ENCODE peak calls at places on chromosomes 3 and 15, in seven cellular contexts. One of them, this sample, is unnamed.

GRCh38 chr3:52099006-52099405 is 42.6 kb upstream of the DUSP7 start:
- DNase-seq in foreskin melanocyte: no peak
- DNase-seq in WTC11: no peak
- DNase-seq in SJSA1: no peak
- DNase-seq in dorsolateral prefrontal cortex: no peak
- DNase-seq in stimulated activated CD4-positive, alpha-beta T cell treated with anti-CD3 and anti-CD28 coated beads, TNF-alpha, amount 100 ng/mL, for 48 hours: no peak
- DNase-seq in sciatic nerve: no peak
- DNase-seq in this sample: no peak

GRCh38 chr3:44427683-44428082 is 49.8 kb downstream of the ZNF445 start:
- DNase-seq in foreskin melanocyte: no peak
- DNase-seq in WTC11: no peak
- DNase-seq in SJSA1: no peak
- DNase-seq in dorsolateral prefrontal cortex: no peak
- DNase-seq in stimulated activated CD4-positive, alpha-beta T cell treated with anti-CD3 and anti-CD28 coated beads, TNF-alpha, amount 100 ng/mL, for 48 hours: no peak
- DNase-seq in sciatic nerve: no peak
- DNase-seq in this sample: no peak

GRCh38 chr3:12984023-12984823 is 89.0 kb downstream of the IQSEC1 start:
- DNase-seq in foreskin melanocyte: peak; percentile 52
- DNase-seq in WTC11: peak; percentile 80
- DNase-seq in SJSA1: no peak
- DNase-seq in dorsolateral prefrontal cortex: peak; percentile 71
- DNase-seq in stimulated activated CD4-positive, alpha-beta T cell treated with anti-CD3 and anti-CD28 coated beads, TNF-alpha, amount 100 ng/mL, for 48 hours: peak; percentile 36
- DNase-seq in sciatic nerve: no peak
- DNase-seq in this sample: peak; percentile 46

GRCh38 chr3:138389841-138390581 is 41.6 kb downstream of the MRAS start:
- DNase-seq in foreskin melanocyte: no peak
- DNase-seq in WTC11: no peak
- DNase-seq in SJSA1: peak; percentile 80
- DNase-seq in dorsolateral prefrontal cortex: no peak
- DNase-seq in stimulated activated CD4-positive, alpha-beta T cell treated with anti-CD3 and anti-CD28 coated beads, TNF-alpha, amount 100 ng/mL, for 48 hours: no peak
- DNase-seq in sciatic nerve: no peak
- DNase-seq in this sample: no peak

GRCh38 chr3:45915518-45916231 is 27.6 kb upstream of the CXCR6 start:
- DNase-seq in foreskin melanocyte: no peak
- DNase-seq in WTC11: no peak
- DNase-seq in SJSA1: peak; percentile 84
- DNase-seq in dorsolateral prefrontal cortex: no peak
- DNase-seq in stimulated activated CD4-positive, alpha-beta T cell treated with anti-CD3 and anti-CD28 coated beads, TNF-alpha, amount 100 ng/mL, for 48 hours: peak; percentile 78
- DNase-seq in sciatic nerve: no peak
- DNase-seq in this sample: no peak

GRCh38 chr15:90840954-90841353 is 27.4 kb upstream of the FURIN start:
- DNase-seq in foreskin melanocyte: no peak
- DNase-seq in WTC11: no peak
- DNase-seq in SJSA1: no peak
- DNase-seq in dorsolateral prefrontal cortex: no peak
- DNase-seq in stimulated activated CD4-positive, alpha-beta T cell treated with anti-CD3 and anti-CD28 coated beads, TNF-alpha, amount 100 ng/mL, for 48 hours: no peak
- DNase-seq in sciatic nerve: no peak
- DNase-seq in this sample: no peak

GRCh38 chr15:68635142-68635541 is 56.3 kb downstream of the CORO2B start:
- DNase-seq in foreskin melanocyte: no peak
- DNase-seq in WTC11: no peak
- DNase-seq in SJSA1: no peak
- DNase-seq in dorsolateral prefrontal cortex: peak; percentile 78
- DNase-seq in stimulated activated CD4-positive, alpha-beta T cell treated with anti-CD3 and anti-CD28 coated beads, TNF-alpha, amount 100 ng/mL, for 48 hours: no peak
- DNase-seq in sciatic nerve: no peak
- DNase-seq in this sample: no peak

GRCh38 chr3:156259896-156260788 is 139.8 kb downstream of the KCNAB1 start:
- DNase-seq in foreskin melanocyte: no peak
- DNase-seq in WTC11: no peak
- DNase-seq in SJSA1: no peak
- DNase-seq in dorsolateral prefrontal cortex: no peak
- DNase-seq in stimulated activated CD4-positive, alpha-beta T cell treated with anti-CD3 and anti-CD28 coated beads, TNF-alpha, amount 100 ng/mL, for 48 hours: no peak
- DNase-seq in sciatic nerve: no peak
- DNase-seq in this sample: no peak

GRCh38 chr15:48544816-48545215 is 100.7 kb downstream of the FBN1 start:
- DNase-seq in foreskin melanocyte: no peak
- DNase-seq in WTC11: no peak
- DNase-seq in SJSA1: no peak
- DNase-seq in dorsolateral prefrontal cortex: no peak
- DNase-seq in stimulated activated CD4-positive, alpha-beta T cell treated with anti-CD3 and anti-CD28 coated beads, TNF-alpha, amount 100 ng/mL, for 48 hours: no peak
- DNase-seq in sciatic nerve: no peak
- DNase-seq in this sample: no peak

GRCh38 chr3:69353492-69353891 is 32.4 kb downstream of the FRMD4B start:
- DNase-seq in foreskin melanocyte: no peak
- DNase-seq in WTC11: no peak
- DNase-seq in SJSA1: no peak
- DNase-seq in dorsolateral prefrontal cortex: no peak
- DNase-seq in stimulated activated CD4-positive, alpha-beta T cell treated with anti-CD3 and anti-CD28 coated beads, TNF-alpha, amount 100 ng/mL, for 48 hours: no peak
- DNase-seq in sciatic nerve: no peak
- DNase-seq in this sample: no peak

GRCh38 chr15:78093242-78094020 is 1.1 kb downstream of the SH2D7 start:
- DNase-seq in foreskin melanocyte: no peak
- DNase-seq in WTC11: no peak
- DNase-seq in SJSA1: no peak
- DNase-seq in dorsolateral prefrontal cortex: peak; percentile 19
- DNase-seq in stimulated activated CD4-positive, alpha-beta T cell treated with anti-CD3 and anti-CD28 coated beads, TNF-alpha, amount 100 ng/mL, for 48 hours: no peak
- DNase-seq in sciatic nerve: peak; percentile 38
- DNase-seq in this sample: no peak

GRCh38 chr15:50676799-50677483 is 9.7 kb downstream of the TRPM7 start:
- DNase-seq in foreskin melanocyte: no peak
- DNase-seq in WTC11: no peak
- DNase-seq in SJSA1: peak; percentile 48
- DNase-seq in dorsolateral prefrontal cortex: no peak
- DNase-seq in stimulated activated CD4-positive, alpha-beta T cell treated with anti-CD3 and anti-CD28 coated beads, TNF-alpha, amount 100 ng/mL, for 48 hours: no peak
- DNase-seq in sciatic nerve: no peak
- DNase-seq in this sample: no peak

GRCh38 chr3:172102123-172102882 is 62.9 kb downstream of the FNDC3B start:
- DNase-seq in foreskin melanocyte: no peak
- DNase-seq in WTC11: no peak
- DNase-seq in SJSA1: no peak
- DNase-seq in dorsolateral prefrontal cortex: no peak
- DNase-seq in stimulated activated CD4-positive, alpha-beta T cell treated with anti-CD3 and anti-CD28 coated beads, TNF-alpha, amount 100 ng/mL, for 48 hours: no peak
- DNase-seq in sciatic nerve: no peak
- DNase-seq in this sample: peak; percentile 25

GRCh38 chr15:65980824-65981456 is 111.6 kb downstream of the RAB11A start:
- DNase-seq in foreskin melanocyte: peak; percentile 35
- DNase-seq in WTC11: peak; percentile 90
- DNase-seq in SJSA1: peak; percentile 55
- DNase-seq in dorsolateral prefrontal cortex: peak; percentile 59
- DNase-seq in stimulated activated CD4-positive, alpha-beta T cell treated with anti-CD3 and anti-CD28 coated beads, TNF-alpha, amount 100 ng/mL, for 48 hours: no peak
- DNase-seq in sciatic nerve: no peak
- DNase-seq in this sample: peak; percentile 18

GRCh38 chr3:187012609-187013051 is 82.3 kb downstream of the ST6GAL1 start:
- DNase-seq in foreskin melanocyte: no peak
- DNase-seq in WTC11: no peak
- DNase-seq in SJSA1: no peak
- DNase-seq in dorsolateral prefrontal cortex: no peak
- DNase-seq in stimulated activated CD4-positive, alpha-beta T cell treated with anti-CD3 and anti-CD28 coated beads, TNF-alpha, amount 100 ng/mL, for 48 hours: no peak
- DNase-seq in sciatic nerve: peak; percentile 54
- DNase-seq in this sample: no peak

GRCh38 chr15:70741107-70741511 is 22.2 kb downstream of the UACA start:
- DNase-seq in foreskin melanocyte: no peak
- DNase-seq in WTC11: no peak
- DNase-seq in SJSA1: no peak
- DNase-seq in dorsolateral prefrontal cortex: no peak
- DNase-seq in stimulated activated CD4-positive, alpha-beta T cell treated with anti-CD3 and anti-CD28 coated beads, TNF-alpha, amount 100 ng/mL, for 48 hours: no peak
- DNase-seq in sciatic nerve: peak; percentile 76
- DNase-seq in this sample: no peak

GRCh38 chr15:68330911-68331310 is 53.4 kb downstream of the FEM1B start:
- DNase-seq in foreskin melanocyte: no peak
- DNase-seq in WTC11: no peak
- DNase-seq in SJSA1: no peak
- DNase-seq in dorsolateral prefrontal cortex: peak; percentile 62
- DNase-seq in stimulated activated CD4-positive, alpha-beta T cell treated with anti-CD3 and anti-CD28 coated beads, TNF-alpha, amount 100 ng/mL, for 48 hours: no peak
- DNase-seq in sciatic nerve: no peak
- DNase-seq in this sample: no peak

GRCh38 chr3:20064796-20065564 is 24.7 kb downstream of the KAT2B start:
- DNase-seq in foreskin melanocyte: no peak
- DNase-seq in WTC11: no peak
- DNase-seq in SJSA1: no peak
- DNase-seq in dorsolateral prefrontal cortex: no peak
- DNase-seq in stimulated activated CD4-positive, alpha-beta T cell treated with anti-CD3 and anti-CD28 coated beads, TNF-alpha, amount 100 ng/mL, for 48 hours: no peak
- DNase-seq in sciatic nerve: no peak
- DNase-seq in this sample: no peak

GRCh38 chr15:29880886-29881285 is 58.6 kb upstream of the TJP1 start:
- DNase-seq in foreskin melanocyte: no peak
- DNase-seq in WTC11: no peak
- DNase-seq in SJSA1: no peak
- DNase-seq in dorsolateral prefrontal cortex: no peak
- DNase-seq in stimulated activated CD4-positive, alpha-beta T cell treated with anti-CD3 and anti-CD28 coated beads, TNF-alpha, amount 100 ng/mL, for 48 hours: no peak
- DNase-seq in sciatic nerve: no peak
- DNase-seq in this sample: no peak

GRCh38 chr3:121477589-121477988 is 68.2 kb downstream of the POLQ start:
- DNase-seq in foreskin melanocyte: no peak
- DNase-seq in WTC11: no peak
- DNase-seq in SJSA1: peak; percentile 47
- DNase-seq in dorsolateral prefrontal cortex: no peak
- DNase-seq in stimulated activated CD4-positive, alpha-beta T cell treated with anti-CD3 and anti-CD28 coated beads, TNF-alpha, amount 100 ng/mL, for 48 hours: no peak
- DNase-seq in sciatic nerve: no peak
- DNase-seq in this sample: no peak

GRCh38 chr3:101848754-101849713 is at the start of gene NFKBIZ:
- DNase-seq in foreskin melanocyte: peak; percentile 86
- DNase-seq in WTC11: peak; percentile 93
- DNase-seq in SJSA1: peak; percentile 96
- DNase-seq in dorsolateral prefrontal cortex: peak; percentile 92
- DNase-seq in stimulated activated CD4-positive, alpha-beta T cell treated with anti-CD3 and anti-CD28 coated beads, TNF-alpha, amount 100 ng/mL, for 48 hours: peak; percentile 83
- DNase-seq in sciatic nerve: peak; percentile 99
- DNase-seq in this sample: peak; percentile 93

GRCh38 chr3:4776980-4777581 is 202.2 kb upstream of the BHLHE40 start:
- DNase-seq in foreskin melanocyte: peak; percentile 27
- DNase-seq in WTC11: no peak
- DNase-seq in SJSA1: no peak
- DNase-seq in dorsolateral prefrontal cortex: no peak
- DNase-seq in stimulated activated CD4-positive, alpha-beta T cell treated with anti-CD3 and anti-CD28 coated beads, TNF-alpha, amount 100 ng/mL, for 48 hours: no peak
- DNase-seq in sciatic nerve: no peak
- DNase-seq in this sample: peak; percentile 28

GRCh38 chr3:150243466-150243865 is 164.6 kb upstream of the TSC22D2 start:
- DNase-seq in foreskin melanocyte: no peak
- DNase-seq in WTC11: no peak
- DNase-seq in SJSA1: no peak
- DNase-seq in dorsolateral prefrontal cortex: no peak
- DNase-seq in stimulated activated CD4-positive, alpha-beta T cell treated with anti-CD3 and anti-CD28 coated beads, TNF-alpha, amount 100 ng/mL, for 48 hours: no peak
- DNase-seq in sciatic nerve: no peak
- DNase-seq in this sample: no peak

GRCh38 chr15:45499426-45499825 is 23.1 kb downstream of the SLC30A4 start:
- DNase-seq in foreskin melanocyte: no peak
- DNase-seq in WTC11: no peak
- DNase-seq in SJSA1: no peak
- DNase-seq in dorsolateral prefrontal cortex: no peak
- DNase-seq in stimulated activated CD4-positive, alpha-beta T cell treated with anti-CD3 and anti-CD28 coated beads, TNF-alpha, amount 100 ng/mL, for 48 hours: no peak
- DNase-seq in sciatic nerve: no peak
- DNase-seq in this sample: no peak

GRCh38 chr3:133469140-133469731 is 69.4 kb downstream of the BFSP2 start:
- DNase-seq in foreskin melanocyte: no peak
- DNase-seq in WTC11: no peak
- DNase-seq in SJSA1: no peak
- DNase-seq in dorsolateral prefrontal cortex: no peak
- DNase-seq in stimulated activated CD4-positive, alpha-beta T cell treated with anti-CD3 and anti-CD28 coated beads, TNF-alpha, amount 100 ng/mL, for 48 hours: no peak
- DNase-seq in sciatic nerve: no peak
- DNase-seq in this sample: no peak

GRCh38 chr15:85421116-85421925 is 40.9 kb downstream of the AKAP13 start:
- DNase-seq in foreskin melanocyte: no peak
- DNase-seq in WTC11: no peak
- DNase-seq in SJSA1: no peak
- DNase-seq in dorsolateral prefrontal cortex: no peak
- DNase-seq in stimulated activated CD4-positive, alpha-beta T cell treated with anti-CD3 and anti-CD28 coated beads, TNF-alpha, amount 100 ng/mL, for 48 hours: no peak
- DNase-seq in sciatic nerve: no peak
- DNase-seq in this sample: no peak

GRCh38 chr15:90837052-90837621 is 31.3 kb upstream of the FURIN start:
- DNase-seq in foreskin melanocyte: no peak
- DNase-seq in WTC11: no peak
- DNase-seq in SJSA1: peak; percentile 73
- DNase-seq in dorsolateral prefrontal cortex: no peak
- DNase-seq in stimulated activated CD4-positive, alpha-beta T cell treated with anti-CD3 and anti-CD28 coated beads, TNF-alpha, amount 100 ng/mL, for 48 hours: peak; percentile 61
- DNase-seq in sciatic nerve: no peak
- DNase-seq in this sample: no peak

GRCh38 chr3:15601399-15602145 is at the start of the genes BTD and HACL1:
- DNase-seq in foreskin melanocyte: peak; percentile 99
- DNase-seq in WTC11: peak; percentile 98
- DNase-seq in SJSA1: peak; percentile 98
- DNase-seq in dorsolateral prefrontal cortex: peak; percentile 97
- DNase-seq in stimulated activated CD4-positive, alpha-beta T cell treated with anti-CD3 and anti-CD28 coated beads, TNF-alpha, amount 100 ng/mL, for 48 hours: peak; percentile 99
- DNase-seq in sciatic nerve: peak; percentile 97
- DNase-seq in this sample: no peak

GRCh38 chr15:63915888-63916731 is 82.4 kb upstream of the HERC1 start:
- DNase-seq in foreskin melanocyte: no peak
- DNase-seq in WTC11: peak; percentile 31
- DNase-seq in SJSA1: no peak
- DNase-seq in dorsolateral prefrontal cortex: no peak
- DNase-seq in stimulated activated CD4-positive, alpha-beta T cell treated with anti-CD3 and anti-CD28 coated beads, TNF-alpha, amount 100 ng/mL, for 48 hours: no peak
- DNase-seq in sciatic nerve: no peak
- DNase-seq in this sample: peak; percentile 17

This sample was measured in NCI-H774.